ENCODE peak calls at places on chromosomes 5 and 9, in four cellular contexts. C, Z, H and P are unnamed samples.

GRCh38 chr5:43637416-43637815 is 34.4 kb downstream of the NNT start:
- DNase-seq in C (no peak), Z (no peak), H (no peak), P (no peak)

GRCh38 chr5:5103249-5103648 is 36.9 kb upstream of the ADAMTS16 start:
- DNase-seq in C (no peak), H (no peak), Z (no peak), P (no peak)

GRCh38 chr5:123124495-123125171 is 35.6 kb downstream of the PRDM6 start:
- DNase-seq in C (no peak), H (no peak), Z (no peak), P (no peak)

GRCh38 chr5:147051193-147051592 is 172.6 kb upstream of the PPP2R2B start:
- DNase-seq in C (no peak), Z (no peak), H (no peak), P (no peak)

GRCh38 chr5:10904862-10905432 is 143.9 kb upstream of the DAP start:
- DNase-seq in H (no peak), Z (no peak), C (no peak), P (no peak)

GRCh38 chr5:157961828-157962390 is 103.0 kb upstream of the CLINT1 start:
- DNase-seq in H (no peak), C (no peak), Z (no peak), P (no peak)

GRCh38 chr5:51495672-51496071 is 112.4 kb downstream of the ISL1 start:
- DNase-seq in Z (no peak), C (no peak), H (no peak), P (no peak)

GRCh38 chr9:129312731-129313130 is 134.7 kb upstream of the IER5L start:
- DNase-seq in Z (no peak), C (no peak), H (no peak), P (no peak)

GRCh38 chr9:78286946-78287388 is 10.0 kb upstream of the PSAT1 start:
- DNase-seq in Z (no peak), C (no peak), H (no peak), P (no peak)

GRCh38 chr5:463952-464351 is 21.0 kb downstream of the EXOC3 start:
- DNase-seq in Z (no peak), H (peak; percentile 3), C (peak; percentile 26), P (peak; percentile 81)

GRCh38 chr5:142171270-142171669 is 62.7 kb downstream of the NDFIP1 start:
- DNase-seq in Z (no peak), C (no peak), H (no peak), P (no peak)

GRCh38 chr5:58940446-58940845 is 357.6 kb downstream of the RAB3C start:
- DNase-seq in H (no peak), C (no peak), Z (no peak), P (no peak)

GRCh38 chr5:5838493-5838892 is 416.0 kb downstream of the ICE1 start:
- DNase-seq in C (no peak), H (no peak), Z (no peak), P (no peak)

GRCh38 chr5:85896499-85896898 is 721.2 kb upstream of the COX7C start:
- DNase-seq in C (no peak), H (no peak), Z (no peak), P (no peak)

GRCh38 chr5:125190232-125191051 is 444.0 kb upstream of the ZNF608 start:
- DNase-seq in C (no peak), Z (no peak), H (no peak), P (no peak)

GRCh38 chr5:159826351-159827222 is 89.7 kb upstream of the ADRA1B start:
- DNase-seq in Z (no peak), H (no peak), C (peak; percentile 76), P (no peak)

GRCh38 chr5:73448072-73448432 is 525 bp downstream of the FOXD1 start:
- DNase-seq in C (peak; percentile 12), Z (peak; percentile 55), H (no peak), P (peak; percentile 32)

GRCh38 chr9:90894956-90895687 is 93.5 kb downstream of the SYK start:
- DNase-seq in Z (peak; percentile 45), C (no peak), H (no peak), P (peak; percentile 16)

GRCh38 chr5:669111-669841 is 23.9 kb downstream of the TPPP start:
- DNase-seq in Z (no peak), C (no peak), H (no peak), P (peak; percentile 32)

GRCh38 chr9:97057651-97058050 is 18.7 kb upstream of the CTSV start:
- DNase-seq in C (no peak), H (no peak), Z (no peak), P (no peak)
- TF ChIP-seq CTCF in C (no peak), H (no peak), Z (no peak), P (no peak)

DNA sequence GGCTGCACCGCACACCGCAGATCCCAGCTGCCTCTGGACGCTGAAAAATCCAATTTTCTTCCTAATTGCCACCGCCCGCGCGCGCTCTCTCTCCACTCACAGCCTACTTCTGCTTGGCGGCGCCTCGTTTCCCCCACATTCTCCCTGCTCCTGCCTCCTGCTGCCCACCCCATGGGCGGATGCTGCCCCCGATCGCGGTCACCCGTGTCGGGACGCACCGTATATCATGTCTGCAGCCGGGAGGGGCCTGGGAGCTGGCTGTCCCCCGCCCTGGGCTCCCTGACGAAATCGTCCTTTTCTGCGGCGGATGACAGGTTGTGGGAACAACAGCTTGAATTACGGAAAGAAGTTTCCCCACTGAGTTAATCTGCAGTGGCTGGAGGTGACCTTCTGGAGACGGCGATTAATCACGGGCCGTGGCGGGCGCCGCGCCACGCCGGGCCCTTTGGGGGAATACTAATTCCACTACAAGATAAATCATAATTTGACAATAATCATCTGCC is 36.3 kb upstream of the PSD2 start:
- DNase-seq in C (no peak), Z (peak; percentile 80), H (no peak), P (no peak)
- TF ChIP-seq CTCF in C (no peak), Z (no peak), H (no peak), P (no peak)

GRCh38 chr9:114304416-114305188 is 18.3 kb upstream of the ORM1 start:
- DNase-seq in Z (no peak), C (no peak), H (no peak), P (no peak)

GRCh38 chr9:114303571-114303970 is 19.3 kb upstream of the ORM1 start:
- DNase-seq in Z (no peak), H (no peak), C (no peak), P (no peak)

GRCh38 chr9:114302727-114303126 is 20.2 kb upstream of the ORM1 start:
- DNase-seq in H (no peak), Z (no peak), C (no peak), P (no peak)

GRCh38 chr9:114305189-114305555 is 17.7 kb upstream of the ORM1 start:
- DNase-seq in Z (no peak), C (no peak), H (no peak), P (no peak)

GRCh38 chr9:114303977-114304376 is 18.9 kb upstream of the ORM1 start:
- DNase-seq in C (no peak), Z (no peak), H (no peak), P (no peak)
- TF ChIP-seq CTCF in C (no peak), Z (no peak), H (no peak), P (no peak)

DNA sequence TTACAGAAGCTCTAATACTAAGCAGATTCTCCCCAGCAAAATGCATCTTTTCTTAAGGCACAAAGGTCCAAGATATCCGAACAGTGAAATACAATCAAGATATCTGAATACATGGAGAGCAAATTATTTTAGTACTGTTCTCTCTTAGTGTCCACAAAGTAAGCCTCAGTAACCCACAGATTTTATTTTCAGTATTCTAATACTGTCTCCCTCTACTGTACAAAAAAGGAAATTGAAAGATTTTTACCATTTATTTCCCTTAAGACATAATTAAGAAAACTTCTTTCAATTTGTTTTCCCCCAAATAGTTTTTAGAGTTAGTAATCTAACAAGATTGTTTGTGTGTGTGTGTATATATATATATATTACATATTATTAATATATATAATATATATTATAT is 24.7 kb upstream of the NOL6 start:
- DNase-seq in H (no peak), C (peak; percentile 4), Z (no peak), P (no peak)
- TF ChIP-seq CTCF in H (no peak), C (no peak), Z (no peak), P (no peak)

GRCh38 chr5:110335361-110336046 is 391.0 kb downstream of the TMEM232 start:
- DNase-seq in Z (no peak), C (no peak), H (no peak), P (no peak)

GRCh38 chr5:110329955-110330354 is 396.5 kb downstream of the TMEM232 start:
- DNase-seq in H (no peak), Z (no peak), C (no peak), P (no peak)

GRCh38 chr5:110338336-110339083 is 388.0 kb downstream of the TMEM232 start:
- DNase-seq in C (peak; percentile 11), H (no peak), Z (no peak), P (no peak)

GRCh38 chr5:110333384-110333783 is 393.1 kb downstream of the TMEM232 start:
- DNase-seq in C (peak; percentile 8), Z (peak; percentile 8), H (no peak), P (peak; percentile 26)
- TF ChIP-seq CTCF in C (peak; percentile 35), Z (peak; percentile 28), H (no peak), P (peak; percentile 25)

GRCh38 chr5:138752341-138752950 is 779 bp upstream of the CTNNA1 start:
- DNase-seq in C (no peak), Z (peak; percentile 20), H (no peak), P (no peak)
- TF ChIP-seq CTCF in C (no peak), Z (no peak), H (peak; percentile 6), P (no peak)

GRCh38 chr9:108443741-108444140 is 412.0 kb downstream of the ACTL7B start:
- DNase-seq in H (no peak), C (no peak), Z (no peak), P (no peak)
- TF ChIP-seq CTCF in H (no peak), C (no peak), Z (no peak), P (no peak)

DNA sequence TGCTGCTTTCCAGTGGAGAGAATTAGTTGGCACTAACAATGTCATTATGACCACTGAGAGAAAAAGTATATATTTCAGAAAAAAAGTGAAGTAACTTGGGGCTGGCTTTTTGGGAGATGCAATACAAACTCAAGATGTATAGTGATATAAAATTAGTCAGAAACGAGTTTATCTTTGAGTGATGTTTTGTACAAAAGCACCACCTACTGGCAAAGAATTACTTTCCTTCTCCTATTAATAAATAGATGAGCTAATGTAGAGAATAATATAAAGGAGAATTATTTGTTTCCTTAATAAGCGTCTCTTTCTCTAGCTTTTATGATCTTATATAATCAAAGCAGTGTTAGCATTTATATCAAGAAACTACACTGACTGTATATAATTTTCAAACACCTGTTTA is 158.8 kb downstream of the MEF2C start:
- DNase-seq in C (no peak), Z (no peak), H (no peak), P (no peak)
- TF ChIP-seq CTCF in C (no peak), Z (no peak), H (peak; percentile 22), P (peak; percentile 16)

DNA sequence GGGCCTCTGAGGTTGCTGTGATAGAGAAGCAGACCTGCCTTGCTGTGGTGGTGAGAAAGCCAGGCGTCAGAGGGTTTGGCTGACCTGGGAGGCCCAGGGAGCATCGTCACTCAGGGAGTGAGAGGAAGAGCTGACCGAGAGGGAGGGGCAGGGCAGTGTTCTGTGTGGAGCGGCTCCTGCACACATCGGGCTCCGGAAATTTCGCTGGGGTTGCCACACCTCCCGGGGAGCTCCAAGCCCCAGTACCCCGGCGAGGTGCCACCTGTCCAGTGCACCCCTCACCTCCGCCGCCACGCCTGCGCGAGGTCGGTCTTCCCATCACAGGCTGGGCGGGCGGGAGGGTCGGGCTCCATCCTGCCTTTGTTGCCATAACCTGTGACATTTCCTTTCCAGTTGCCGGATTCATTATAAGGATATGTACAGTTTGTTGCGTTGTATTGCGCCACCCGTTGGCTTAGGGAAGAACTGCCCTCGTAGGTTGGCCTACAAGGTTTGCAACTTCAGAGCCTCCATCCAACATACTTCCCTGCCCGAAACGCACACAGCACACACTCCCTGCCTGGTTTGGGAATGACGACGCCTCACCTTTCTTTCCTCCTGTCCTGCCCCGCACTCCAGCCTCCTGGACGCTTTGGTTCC is 223.2 kb downstream of the CACNA1B start:
- DNase-seq in H (no peak), C (peak; percentile 15), Z (no peak), P (peak; percentile 26)
- TF ChIP-seq CTCF in H (peak; percentile 28), C (peak; percentile 33), Z (no peak), P (peak; percentile 36)

GRCh38 chr5:8784692-8785091 is 761.2 kb downstream of the SEMA5A start:
- DNase-seq in H (no peak), C (no peak), Z (no peak), P (no peak)
- TF ChIP-seq CTCF in H (no peak), C (no peak), Z (no peak), P (no peak)